ENCODE peak calls at places on chromosome 22, in eight cellular contexts. O is upper lobe of left lung, G is heart left ventricle, V is esophagus squamous epithelium, S is lower leg skin, I is vagina, T is spleen, X is transverse colon. C is an unnamed sample.

GRCh38 chr22:32132126-32132525 is 27.0 kb downstream of the C22orf42 start:
- DNase-seq in O (peak; percentile 44), S (no peak), X (no peak), T (no peak), I (no peak), G (no peak), V (no peak), C (no peak)

GRCh38 chr22:27416553-27417427 is 384.8 kb downstream of the MN1 start:
- DNase-seq in T (no peak), O (peak; percentile 38), S (no peak), X (no peak), V (no peak), I (no peak), G (no peak), C (peak; percentile 61)

GRCh38 chr22:44218071-44218470 is 37.3 kb downstream of the PARVG start:
- DNase-seq in S (no peak), I (peak; percentile 72), G (no peak), O (no peak), X (no peak), T (no peak), V (no peak), C (no peak)

GRCh38 chr22:29359469-29359868 is 28.9 kb downstream of the AP1B1 start:
- DNase-seq in S (no peak), O (no peak), T (peak; percentile 79), G (peak; percentile 53), X (peak; percentile 57), V (no peak), I (no peak), C (no peak)

GRCh38 chr22:31757265-31757664 is 3.4 kb downstream of the DEPDC5 start:
- DNase-seq in I (no peak), X (no peak), O (no peak), G (no peak), S (no peak), T (no peak), V (no peak), C (no peak)

GRCh38 chr22:49197500-49197899 is 630.2 kb downstream of the BRD1 start:
- DNase-seq in V (no peak), G (no peak), T (peak; percentile 60), I (no peak), O (no peak), X (no peak), S (peak; percentile 80), C (no peak)

GRCh38 chr22:29642694-29643093 is 39.3 kb downstream of the NF2 start:
- DNase-seq in S (no peak), T (no peak), O (no peak), X (no peak), I (no peak), G (no peak), V (no peak), C (no peak)

GRCh38 chr22:22710719-22711531 is 66.5 kb downstream of the GGTLC2 start:
- DNase-seq in V (no peak), I (no peak), O (peak; percentile 50), T (peak; percentile 92), X (peak; percentile 77), S (peak; percentile 93), G (peak; percentile 43), C (peak; percentile 19)

GRCh38 chr22:23557036-23557435 is 23.1 kb downstream of the IGLL1 start:
- DNase-seq in O (no peak), X (no peak), T (peak; percentile 47), V (no peak), S (no peak), I (no peak), G (no peak), C (no peak)

GRCh38 chr22:16783453-16783852 is 41.8 kb downstream of the XKR3 start:
- DNase-seq in X (no peak), V (no peak), G (no peak), T (no peak), O (no peak), S (no peak), I (no peak), C (no peak)

GRCh38 chr22:39545310-39546063 is 12.9 kb upstream of the RPS19BP1 start:
- DNase-seq in O (peak; percentile 90), I (no peak), T (no peak), V (no peak), G (no peak), S (no peak), X (peak; percentile 47), C (no peak)

GRCh38 chr22:23113067-23113846 is 28.5 kb downstream of the RSPH14 start:
- DNase-seq in S (no peak), T (no peak), X (no peak), G (peak; percentile 34), V (no peak), I (no peak), O (peak; percentile 68), C (no peak)

GRCh38 chr22:44752285-44753188 is at the start of gene ARHGAP8:
- DNase-seq in T (peak; percentile 75), X (peak; percentile 64), V (no peak), I (no peak), G (no peak), O (peak; percentile 91), S (no peak), C (no peak)

GRCh38 chr22:35539910-35540599 is 576 bp upstream of the RASD2 start:
- DNase-seq in T (peak; percentile 86), S (peak; percentile 89), O (peak; percentile 95), G (peak; percentile 61), I (no peak), X (peak; percentile 78), V (no peak), C (peak; percentile 41)

GRCh38 chr22:44669725-44670027 is 32.3 kb upstream of the PRR5 start:
- DNase-seq in S (no peak), I (no peak), X (no peak), V (no peak), G (no peak), O (no peak), T (no peak), C (no peak)

GRCh38 chr22:44438481-44439131 is 59.4 kb downstream of the RTL6 start:
- DNase-seq in O (no peak), T (peak; percentile 66), G (peak; percentile 13), I (no peak), X (no peak), S (peak; percentile 84), V (no peak), C (no peak)

GRCh38 chr22:36775589-36775965 is 342 bp downstream of the IFT27 start:
- DNase-seq in V (no peak), X (peak; percentile 41), O (peak; percentile 85), G (no peak), I (no peak), S (peak; percentile 89), T (peak; percentile 89), C (no peak)

GRCh38 chr22:49629586-49630447 is 197.9 kb downstream of the BRD1 start:
- DNase-seq in T (peak; percentile 42), I (no peak), X (no peak), S (no peak), O (peak; percentile 58), G (no peak), V (no peak), C (no peak)

GRCh38 chr22:22521631-22522030 is 1.6 kb upstream of the ZNF280A start:
- DNase-seq in V (no peak), S (peak; percentile 31), G (no peak), X (no peak), T (no peak), I (no peak), O (no peak), C (no peak)

GRCh38 chr22:40044870-40045834 is 50.4 kb downstream of the FAM83F start:
- DNase-seq in X (peak; percentile 68), V (no peak), T (peak; percentile 97), O (peak; percentile 93), S (no peak), I (no peak), G (peak; percentile 71), C (peak; percentile 49)

GRCh38 chr22:24420072-24420976 is 7.1 kb upstream of the ADORA2A start:
- DNase-seq in O (peak; percentile 80), V (no peak), G (peak; percentile 69), T (peak; percentile 78), X (no peak), I (no peak), S (peak; percentile 86), C (no peak)

GRCh38 chr22:46767249-46767985 is 5.0 kb downstream of the TBC1D22A start:
- DNase-seq in T (peak; percentile 68), G (no peak), S (no peak), X (no peak), O (no peak), I (no peak), V (no peak), C (no peak)
- TF ChIP-seq POLR2A in T (no peak), G (no peak), S (no peak), X (no peak), O (no peak), I (no peak), V (no peak), C (no peak)

DNA sequence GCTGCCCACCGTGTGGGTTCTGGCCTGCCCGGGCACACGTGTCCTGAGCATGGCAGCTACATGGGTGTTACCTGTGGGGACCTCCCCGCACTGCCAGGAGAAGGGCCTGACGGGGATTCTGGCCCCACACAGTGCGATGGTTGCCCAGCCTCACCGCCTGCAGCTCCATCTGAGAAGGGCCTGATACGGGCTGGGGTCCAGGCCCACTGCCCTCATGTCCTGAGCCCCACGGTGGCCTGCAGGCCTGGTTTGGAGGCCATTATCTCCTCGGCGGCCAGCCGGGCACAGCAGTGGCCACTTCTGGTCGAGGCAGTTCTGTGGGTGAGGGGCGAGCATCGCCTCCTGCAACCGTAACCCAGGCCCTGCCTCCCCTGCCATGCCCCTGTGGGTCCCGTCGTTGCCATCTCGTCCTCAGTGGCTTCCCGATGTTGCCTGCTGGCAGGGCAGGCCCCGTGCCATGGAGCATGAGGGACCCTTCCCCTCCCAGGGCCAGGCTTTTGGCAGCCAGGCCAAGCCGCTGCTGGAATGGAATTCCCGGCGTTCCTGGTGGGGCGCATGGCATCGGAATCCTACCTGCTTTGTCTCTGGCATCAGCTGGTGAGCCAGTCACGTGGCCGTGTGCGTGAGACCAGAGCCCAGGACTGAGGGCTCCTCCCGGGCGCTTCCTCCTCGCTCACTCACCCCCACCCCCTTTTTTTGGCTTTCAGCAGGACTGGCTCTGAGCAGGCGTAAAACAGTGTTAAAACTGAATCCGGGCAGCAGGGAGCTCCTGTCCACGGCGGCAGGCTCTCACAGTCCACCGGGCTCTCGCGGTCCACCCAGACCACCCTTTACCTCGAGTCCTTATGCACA is 71.9 kb upstream of the PPARA start:
- DNase-seq in T (peak; percentile 76), V (no peak), O (peak; percentile 77), I (no peak), X (peak; percentile 32), G (peak; percentile 85), S (peak; percentile 95), C (no peak)
- TF ChIP-seq POLR2A in T (no peak), V (peak; percentile 52), O (no peak), I (peak; percentile 33), X (no peak), G (no peak), S (no peak), C (no peak)

GRCh38 chr22:19510919-19511341 is 13.3 kb downstream of the CLDN5 start:
- DNase-seq in O (no peak), T (no peak), I (no peak), V (no peak), G (no peak), S (no peak), X (no peak), C (no peak)
- TF ChIP-seq POLR2A in O (no peak), T (no peak), I (no peak), V (no peak), G (no peak), S (no peak), X (no peak), C (no peak)

DNA sequence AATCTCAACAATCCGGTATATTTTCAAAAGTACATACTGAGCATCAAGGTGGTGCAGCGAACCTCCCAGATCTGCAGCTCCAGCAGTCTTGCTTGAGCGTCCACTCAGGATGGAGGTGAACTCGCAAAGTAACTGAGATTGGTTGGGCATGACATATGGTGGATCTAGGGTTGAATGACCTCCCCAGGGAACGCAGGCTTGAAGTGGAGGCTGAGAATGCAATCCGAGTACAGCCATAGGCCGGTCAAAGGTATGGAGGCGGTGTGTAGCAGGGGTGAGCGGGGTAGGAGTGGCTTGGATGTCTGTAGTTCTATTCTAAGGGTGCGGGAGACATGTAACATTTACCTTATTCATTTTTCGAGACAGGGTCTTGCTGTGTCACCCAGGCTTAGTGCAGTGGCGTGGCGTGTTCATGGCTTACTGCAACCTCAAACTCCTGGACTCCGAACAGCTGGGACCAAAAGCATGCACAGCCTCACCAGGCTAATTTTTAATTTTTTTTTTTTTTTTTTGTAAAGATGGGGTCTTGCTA is 631 bp upstream of the C22orf39 start:
- DNase-seq in S (no peak), V (no peak), G (no peak), I (no peak), O (no peak), X (peak; percentile 57), T (no peak), C (peak; percentile 50)
- TF ChIP-seq POLR2A in S (no peak), V (no peak), G (no peak), I (no peak), O (no peak), X (no peak), T (no peak), C (no peak)